ENCODE peak calls at places on chromosomes 5 and 9, in six cellular contexts. One of them, this sample, is unnamed.

GRCh38 chr9:120583958-120584369 is 4.0 kb upstream of the CDK5RAP2 start:
- DNase-seq in HepG2: peak; percentile 85
- DNase-seq in HCT116: peak; percentile 16
- DNase-seq in SK-N-SH: peak; percentile 62
- DNase-seq in GM12878: peak; percentile 65
- DNase-seq in K562: peak; percentile 54
- DNase-seq in this sample: no peak

GRCh38 chr5:32523625-32524024 is 61.7 kb upstream of the SUB1 start:
- DNase-seq in GM12878: no peak
- DNase-seq in SK-N-SH: peak; percentile 44
- DNase-seq in HepG2: peak; percentile 43
- DNase-seq in K562: no peak
- DNase-seq in HCT116: no peak
- DNase-seq in this sample: no peak

GRCh38 chr9:131273146-131273545 is 3.2 kb downstream of the FAM78A start:
- DNase-seq in HCT116: no peak
- DNase-seq in K562: peak; percentile 96
- DNase-seq in GM12878: no peak
- DNase-seq in HepG2: no peak
- DNase-seq in SK-N-SH: no peak
- DNase-seq in this sample: no peak

GRCh38 chr9:89418882-89419641 is 78.9 kb downstream of the SEMA4D start:
- DNase-seq in HCT116: no peak
- DNase-seq in SK-N-SH: no peak
- DNase-seq in K562: no peak
- DNase-seq in GM12878: no peak
- DNase-seq in HepG2: no peak
- DNase-seq in this sample: no peak

GRCh38 chr5:89847743-89848142 is 561.8 kb downstream of the CETN3 start:
- DNase-seq in HepG2: no peak
- DNase-seq in K562: no peak
- DNase-seq in GM12878: no peak
- DNase-seq in SK-N-SH: no peak
- DNase-seq in HCT116: no peak
- DNase-seq in this sample: no peak

GRCh38 chr9:134551657-134552348 is 89.8 kb upstream of the COL5A1 start:
- DNase-seq in HCT116: no peak
- DNase-seq in GM12878: no peak
- DNase-seq in K562: no peak
- DNase-seq in SK-N-SH: no peak
- DNase-seq in HepG2: no peak
- DNase-seq in this sample: no peak

GRCh38 chr9:114449236-114449635 is 56.0 kb downstream of the WHRN start:
- DNase-seq in SK-N-SH: no peak
- DNase-seq in GM12878: no peak
- DNase-seq in HCT116: no peak
- DNase-seq in HepG2: no peak
- DNase-seq in K562: no peak
- DNase-seq in this sample: no peak

GRCh38 chr5:90169078-90169477 is 240.5 kb downstream of the CETN3 start:
- DNase-seq in K562: no peak
- DNase-seq in GM12878: no peak
- DNase-seq in HCT116: no peak
- DNase-seq in HepG2: no peak
- DNase-seq in SK-N-SH: no peak
- DNase-seq in this sample: no peak

GRCh38 chr5:91225848-91226686 is 157.1 kb downstream of the ARRDC3 start:
- DNase-seq in SK-N-SH: no peak
- DNase-seq in K562: peak; percentile 50
- DNase-seq in HepG2: peak; percentile 24
- DNase-seq in HCT116: peak; percentile 59
- DNase-seq in GM12878: peak; percentile 8
- DNase-seq in this sample: peak; percentile 25

GRCh38 chr5:13987843-13988464 is 43.5 kb upstream of the DNAH5 start:
- DNase-seq in GM12878: no peak
- DNase-seq in K562: peak; percentile 69
- DNase-seq in SK-N-SH: peak; percentile 73
- DNase-seq in HepG2: peak; percentile 37
- DNase-seq in HCT116: peak; percentile 42
- DNase-seq in this sample: no peak

GRCh38 chr5:159018855-159019254 is 80.9 kb downstream of the EBF1 start:
- DNase-seq in GM12878: no peak
- DNase-seq in HCT116: no peak
- DNase-seq in SK-N-SH: no peak
- DNase-seq in HepG2: no peak
- DNase-seq in K562: no peak
- DNase-seq in this sample: no peak

GRCh38 chr9:115673599-115673998 is 480.0 kb upstream of the PAPPA start:
- DNase-seq in K562: no peak
- DNase-seq in SK-N-SH: no peak
- DNase-seq in HCT116: no peak
- DNase-seq in HepG2: no peak
- DNase-seq in GM12878: no peak
- DNase-seq in this sample: no peak

GRCh38 chr9:127887792-127888191 is 10.3 kb upstream of the AK1 start:
- DNase-seq in HepG2: peak; percentile 27
- DNase-seq in GM12878: no peak
- DNase-seq in SK-N-SH: no peak
- DNase-seq in HCT116: no peak
- DNase-seq in K562: no peak
- DNase-seq in this sample: no peak

GRCh38 chr5:109620651-109621050 is 69.1 kb upstream of the MAN2A1 start:
- DNase-seq in K562: no peak
- DNase-seq in HCT116: no peak
- DNase-seq in HepG2: no peak
- DNase-seq in GM12878: no peak
- DNase-seq in SK-N-SH: no peak
- DNase-seq in this sample: no peak

GRCh38 chr5:107671742-107672211 is 1.0 kb upstream of the EFNA5 start:
- DNase-seq in HepG2: no peak
- DNase-seq in HCT116: peak; percentile 47
- DNase-seq in SK-N-SH: peak; percentile 60
- DNase-seq in K562: no peak
- DNase-seq in GM12878: no peak
- DNase-seq in this sample: peak; percentile 27

DNA sequence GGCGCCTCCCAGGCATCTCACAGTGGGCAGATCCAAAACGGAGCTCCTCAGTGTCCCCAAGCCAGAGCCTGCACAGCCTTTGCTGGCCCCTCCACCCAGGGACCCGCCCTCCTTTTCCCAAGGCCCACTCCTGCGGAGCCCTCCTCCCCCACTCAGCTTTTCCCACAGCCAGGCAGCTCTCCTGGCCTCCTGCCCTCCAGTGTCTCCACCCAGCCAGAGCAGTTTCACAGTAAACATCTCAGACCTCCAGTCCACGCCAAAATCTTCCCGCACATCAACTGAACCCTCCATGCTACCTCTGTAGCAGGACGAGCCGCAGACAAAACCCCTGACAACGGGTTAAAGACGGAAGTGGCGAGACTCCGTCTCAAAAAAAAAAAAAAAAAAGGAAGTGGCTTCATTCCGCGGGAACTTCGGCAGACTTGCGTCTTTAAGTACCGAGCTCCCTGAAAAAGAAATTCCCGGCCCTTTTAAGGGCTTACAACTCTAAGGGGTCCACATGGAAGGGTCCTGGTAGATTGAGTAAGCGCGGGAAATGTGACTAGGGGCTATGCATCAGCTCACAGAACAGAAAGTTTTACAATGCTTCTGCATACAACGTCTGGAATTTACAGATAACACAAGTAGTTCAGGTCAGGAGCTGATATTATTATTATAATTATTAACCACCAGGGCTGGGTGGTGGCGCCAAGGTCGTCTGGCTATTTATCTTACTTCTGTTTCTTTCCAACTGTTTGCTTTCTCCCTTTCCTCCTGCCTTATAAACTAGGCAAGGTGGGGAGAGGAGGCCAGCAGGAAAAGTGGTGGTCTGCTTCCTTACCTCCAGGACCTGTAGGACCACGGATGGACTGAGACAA is 11.4 kb upstream of the GRIN1 start:
- DNase-seq in SK-N-SH: no peak
- DNase-seq in HepG2: peak; percentile 65
- DNase-seq in HCT116: no peak
- DNase-seq in GM12878: no peak
- DNase-seq in K562: peak; percentile 77
- DNase-seq in this sample: no peak
- H3K4me3 ChIP-seq in SK-N-SH: peak overlapping the region; percentile 77
- H3K4me3 ChIP-seq in HepG2: peak overlapping the region; percentile 85
- H3K4me3 ChIP-seq in HCT116: no peak overlapping the region
- H3K4me3 ChIP-seq in GM12878: peak overlapping the region; percentile 72
- H3K4me3 ChIP-seq in K562: peak overlapping the region; percentile 91
- H3K4me3 ChIP-seq in this sample: peak overlapping the region; percentile 3

GRCh38 chr5:147485046-147485445 is 24.8 kb downstream of the DPYSL3 start:
- DNase-seq in SK-N-SH: no peak
- DNase-seq in GM12878: no peak
- DNase-seq in HepG2: no peak
- DNase-seq in K562: no peak
- DNase-seq in HCT116: no peak
- DNase-seq in this sample: no peak

GRCh38 chr5:147482426-147483196 is 27.3 kb downstream of the DPYSL3 start:
- DNase-seq in GM12878: no peak
- DNase-seq in HepG2: no peak
- DNase-seq in HCT116: no peak
- DNase-seq in SK-N-SH: no peak
- DNase-seq in K562: no peak
- DNase-seq in this sample: no peak

GRCh38 chr5:147484708-147485020 is 25.2 kb downstream of the DPYSL3 start:
- DNase-seq in K562: no peak
- DNase-seq in GM12878: no peak
- DNase-seq in HCT116: no peak
- DNase-seq in HepG2: no peak
- DNase-seq in SK-N-SH: no peak
- DNase-seq in this sample: no peak

GRCh38 chr5:147483197-147483790 is 26.6 kb downstream of the DPYSL3 start:
- DNase-seq in K562: no peak
- DNase-seq in SK-N-SH: no peak
- DNase-seq in HepG2: no peak
- DNase-seq in HCT116: no peak
- DNase-seq in GM12878: no peak
- DNase-seq in this sample: no peak

DNA sequence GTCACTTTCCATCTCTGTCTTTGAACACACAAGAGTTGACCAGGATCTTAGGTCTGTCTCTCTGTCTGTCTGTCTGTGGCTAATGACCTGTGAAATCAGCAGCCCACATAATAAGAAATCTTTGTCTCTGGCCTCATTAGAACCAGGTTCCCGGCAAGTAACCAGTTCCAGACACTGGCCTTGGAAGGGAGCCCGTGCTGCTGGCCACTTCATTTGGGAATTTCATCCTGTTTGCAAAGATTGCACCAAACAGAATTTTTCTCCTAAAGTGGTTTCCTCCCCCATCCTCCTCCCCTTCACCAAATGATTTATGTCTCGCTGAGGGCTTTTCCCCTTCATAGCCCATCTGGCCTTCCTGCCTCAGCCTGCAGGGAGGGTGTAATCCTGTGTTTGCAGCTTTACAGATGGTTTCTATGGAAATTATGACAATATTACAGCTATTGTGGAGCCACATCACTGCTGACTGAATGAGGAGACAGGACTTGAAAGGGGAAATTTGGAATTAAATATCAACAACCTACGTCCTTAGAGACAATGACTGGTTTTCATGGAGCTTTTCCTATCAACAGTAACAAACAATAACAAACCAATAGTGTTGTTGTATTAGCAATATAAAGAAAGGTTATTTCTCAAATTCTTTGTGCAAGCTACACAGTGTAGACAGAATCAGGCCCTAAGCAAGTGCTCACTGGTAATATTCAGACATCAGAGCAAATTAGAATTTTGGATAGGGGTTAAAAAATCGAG is 25.7 kb downstream of the DPYSL3 start:
- DNase-seq in K562: no peak
- DNase-seq in SK-N-SH: peak; percentile 73
- DNase-seq in HepG2: no peak
- DNase-seq in GM12878: no peak
- DNase-seq in HCT116: no peak
- DNase-seq in this sample: no peak
- TF ChIP-seq YY1 in K562: no peak
- TF ChIP-seq YY1 in SK-N-SH: no peak
- TF ChIP-seq YY1 in HepG2: no peak
- TF ChIP-seq YY1 in GM12878: no peak
- TF ChIP-seq YY1 in HCT116: no peak
- TF ChIP-seq YY1 in this sample: no peak

DNA sequence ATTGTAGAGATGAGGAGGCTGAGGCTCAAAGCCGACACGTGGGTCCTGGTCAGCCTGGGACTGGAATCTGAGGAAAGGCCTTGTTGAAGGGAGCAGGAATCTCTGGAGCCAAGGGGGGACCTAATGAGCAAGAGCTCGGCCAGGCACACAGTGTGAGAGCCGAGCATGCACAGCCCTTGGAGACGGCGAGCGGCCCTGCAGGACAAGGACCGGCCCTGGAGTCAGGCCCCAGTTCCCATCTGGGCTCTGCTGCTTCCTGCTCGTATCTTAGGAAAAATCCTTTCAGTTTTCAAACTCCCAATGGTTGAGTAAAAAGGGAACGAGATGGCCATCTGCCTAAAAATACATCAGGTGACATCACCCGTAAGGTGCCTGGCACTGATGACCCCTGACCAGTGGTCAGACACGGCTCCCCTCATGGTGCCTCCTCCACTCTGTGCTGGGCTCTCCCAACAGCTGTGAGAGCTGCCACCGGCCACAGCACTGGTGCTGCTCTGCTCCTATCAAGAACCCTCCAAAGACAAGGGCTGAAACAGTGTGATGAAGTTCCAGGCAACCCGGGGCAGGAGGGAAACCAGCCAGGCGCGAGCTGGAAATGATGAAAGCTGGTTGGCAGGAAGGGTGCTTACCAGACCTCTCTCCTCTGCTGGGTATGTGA is 16.3 kb downstream of the LMAN2 start:
- DNase-seq in SK-N-SH: no peak
- DNase-seq in K562: no peak
- DNase-seq in HCT116: no peak
- DNase-seq in GM12878: no peak
- DNase-seq in HepG2: no peak
- DNase-seq in this sample: no peak
- H3K4me3 ChIP-seq in SK-N-SH: no peak overlapping the region
- H3K4me3 ChIP-seq in K562: no peak overlapping the region
- H3K4me3 ChIP-seq in HCT116: no peak overlapping the region
- H3K4me3 ChIP-seq in GM12878: no peak overlapping the region
- H3K4me3 ChIP-seq in HepG2: no peak overlapping the region
- H3K4me3 ChIP-seq in this sample: no peak overlapping the region

DNA sequence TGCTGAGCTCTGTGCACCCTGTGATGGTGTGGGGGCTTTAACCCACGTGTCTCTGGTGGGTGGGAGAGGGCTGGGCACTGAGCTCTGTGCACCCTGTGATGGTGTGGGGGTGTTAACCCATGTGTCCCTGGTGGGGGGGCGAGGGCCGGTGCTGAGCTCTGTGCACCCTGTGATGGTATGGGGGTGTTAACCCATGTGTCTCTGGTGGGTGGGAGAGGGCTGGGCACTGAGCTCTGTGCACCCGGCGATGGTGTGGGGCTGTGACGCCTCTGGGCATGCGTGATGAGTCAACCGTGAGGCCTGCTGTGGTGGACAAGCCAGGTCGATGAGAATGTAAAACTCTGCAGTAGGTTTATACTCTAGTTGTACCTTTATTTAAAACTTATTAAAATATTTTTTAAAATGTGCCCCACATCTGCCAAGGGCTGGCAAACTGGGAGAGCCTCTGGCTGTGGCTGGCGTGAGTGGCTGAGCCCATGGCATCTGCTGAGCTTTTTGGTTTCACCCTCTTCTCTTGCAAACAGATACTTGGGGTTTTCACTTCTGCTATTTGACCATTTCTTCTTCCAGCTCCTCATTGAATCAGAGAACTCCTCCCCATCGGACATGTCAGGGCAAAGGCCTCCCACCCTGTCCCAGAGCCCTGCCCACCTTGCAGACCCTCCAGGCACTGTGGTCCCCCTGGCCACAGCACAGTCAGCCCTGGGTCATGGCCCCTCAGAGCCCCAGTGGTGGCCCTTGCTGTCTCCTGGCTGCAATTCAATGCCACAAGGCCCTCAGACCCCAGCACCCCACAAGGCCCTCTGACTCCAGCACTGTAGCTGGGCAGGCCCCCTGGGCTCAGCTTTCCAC is 18.5 kb upstream of the EXOC3 start:
- DNase-seq in HepG2: no peak
- DNase-seq in HCT116: no peak
- DNase-seq in K562: no peak
- DNase-seq in GM12878: peak; percentile 82
- DNase-seq in SK-N-SH: no peak
- DNase-seq in this sample: no peak
- TF ChIP-seq YY1 in HepG2: no peak
- TF ChIP-seq YY1 in HCT116: no peak
- TF ChIP-seq YY1 in K562: no peak
- TF ChIP-seq YY1 in GM12878: no peak
- TF ChIP-seq YY1 in SK-N-SH: no peak
- TF ChIP-seq YY1 in this sample: no peak